ENCODE peak calls at places on chromosomes 7 and 10, in six cellular contexts. N, X, Y, S, A and P are unnamed samples.

GRCh38 chr10:50937230-50937907 is 51.9 kb upstream of the A1CF start:
- DNase-seq in N (no peak), X (peak; percentile 22), Y (no peak), S (no peak), A (no peak), P (peak; percentile 54)

GRCh38 chr7:25732771-25733217 is 419.2 kb upstream of the NFE2L3 start:
- DNase-seq in N (no peak), X (no peak), Y (no peak), S (no peak), A (no peak), P (no peak)

GRCh38 chr10:96586419-96587254 is at the start of gene TM9SF3:
- DNase-seq in N (peak; percentile 84), X (peak; percentile 88), Y (peak; percentile 97), S (peak; percentile 99), A (peak; percentile 43), P (peak; percentile 92)

GRCh38 chr10:5525581-5526271 is 965 bp downstream of the CALML3 start:
- DNase-seq in N (no peak), X (no peak), Y (peak; percentile 34), S (no peak), A (no peak), P (no peak)

GRCh38 chr10:97553575-97554100 is 18.9 kb upstream of the ANKRD2 start:
- DNase-seq in N (peak; percentile 56), X (peak; percentile 75), Y (peak; percentile 76), S (peak; percentile 88), A (peak; percentile 55), P (peak; percentile 63)

GRCh38 chr7:2641406-2642393 is 9.9 kb downstream of the TTYH3 start:
- DNase-seq in N (no peak), X (peak; percentile 98), Y (peak; percentile 90), S (peak; percentile 92), A (no peak), P (peak; percentile 99)

GRCh38 chr7:95718556-95719410 is 53.6 kb upstream of the DYNC1I1 start:
- DNase-seq in N (no peak), X (peak; percentile 42), Y (no peak), S (no peak), A (peak; percentile 51), P (peak; percentile 28)

GRCh38 chr7:21028186-21028989 is 241.7 kb upstream of the SP8 start:
- DNase-seq in N (no peak), X (no peak), Y (no peak), S (peak; percentile 67), A (peak; percentile 89), P (no peak)

GRCh38 chr10:77844713-77845454 is 81.7 kb downstream of the DLG5 start:
- DNase-seq in N (no peak), X (no peak), Y (peak; percentile 72), S (no peak), A (no peak), P (peak; percentile 64)

GRCh38 chr10:99621454-99622246 is 1.4 kb upstream of the SLC25A28 start:
- DNase-seq in N (no peak), X (no peak), Y (no peak), S (peak; percentile 67), A (peak; percentile 47), P (no peak)

GRCh38 chr10:97222346-97222961 is 36.7 kb upstream of the SLIT1 start:
- DNase-seq in N (no peak), X (no peak), Y (no peak), S (no peak), A (no peak), P (no peak)

GRCh38 chr7:23530901-23531793 is 634 bp downstream of the TRA2A start:
- DNase-seq in N (peak; percentile 33), X (peak; percentile 78), Y (peak; percentile 81), S (peak; percentile 86), A (peak; percentile 72), P (peak; percentile 68)

GRCh38 chr10:3785251-3785848 is 341 bp upstream of the KLF6 start:
- DNase-seq in N (peak; percentile 97), X (peak; percentile 98), Y (peak; percentile 99), S (peak; percentile 96), A (peak; percentile 86), P (peak; percentile 98)

GRCh38 chr7:43646603-43647313 is 63.9 kb downstream of the STK17A start:
- DNase-seq in N (no peak), X (no peak), Y (no peak), S (no peak), A (no peak), P (peak; percentile 50)

GRCh38 chr7:76358053-76358477 is 726 bp downstream of the YWHAG start:
- DNase-seq in N (peak; percentile 55), X (peak; percentile 79), Y (peak; percentile 86), S (peak; percentile 95), A (peak; percentile 48), P (peak; percentile 63)

GRCh38 chr7:94414481-94414880 is 19.8 kb downstream of the COL1A2 start:
- DNase-seq in N (no peak), X (no peak), Y (no peak), S (no peak), A (no peak), P (no peak)

GRCh38 chr10:43204943-43205671 is 61.8 kb downstream of the RASGEF1A start:
- DNase-seq in N (peak; percentile 30), X (peak; percentile 82), Y (peak; percentile 70), S (peak; percentile 81), A (no peak), P (peak; percentile 54)